ENCODE peak calls at places on chromosomes 7 and 10, in nine cellular contexts. One of them, this sample, is unnamed.

GRCh38 chr7:90178592-90179279 is 24.5 kb downstream of the STEAP1 start:
- DNase-seq in left ventricle myocardium inferior: no peak
- DNase-seq in fibroblast of mammary gland: peak; percentile 89
- DNase-seq in brain microvascular endothelial cell: peak; percentile 68
- DNase-seq in cardiac muscle cell: no peak
- DNase-seq in pancreas: no peak
- DNase-seq in upper lobe of right lung: no peak
- DNase-seq in A673: peak; percentile 56
- DNase-seq in hepatocyte: peak; percentile 15
- DNase-seq in this sample: peak; percentile 86

GRCh38 chr10:77889277-77889903 is 37.2 kb downstream of the DLG5 start:
- DNase-seq in left ventricle myocardium inferior: no peak
- DNase-seq in fibroblast of mammary gland: no peak
- DNase-seq in brain microvascular endothelial cell: no peak
- DNase-seq in cardiac muscle cell: peak; percentile 87
- DNase-seq in pancreas: peak; percentile 87
- DNase-seq in upper lobe of right lung: peak; percentile 83
- DNase-seq in A673: no peak
- DNase-seq in hepatocyte: peak; percentile 76
- DNase-seq in this sample: no peak

GRCh38 chr7:31735991-31736982 is 49.3 kb downstream of the PPP1R17 start:
- DNase-seq in left ventricle myocardium inferior: peak; percentile 20
- DNase-seq in fibroblast of mammary gland: peak; percentile 52
- DNase-seq in brain microvascular endothelial cell: peak; percentile 48
- DNase-seq in cardiac muscle cell: peak; percentile 80
- DNase-seq in pancreas: peak; percentile 43
- DNase-seq in upper lobe of right lung: no peak
- DNase-seq in A673: peak; percentile 87
- DNase-seq in hepatocyte: peak; percentile 82
- DNase-seq in this sample: peak; percentile 15

GRCh38 chr10:101014966-101015581 is 15.5 kb downstream of the LZTS2 start:
- DNase-seq in left ventricle myocardium inferior: no peak
- DNase-seq in fibroblast of mammary gland: peak; percentile 98
- DNase-seq in brain microvascular endothelial cell: peak; percentile 94
- DNase-seq in cardiac muscle cell: no peak
- DNase-seq in pancreas: no peak
- DNase-seq in upper lobe of right lung: no peak
- DNase-seq in A673: peak; percentile 50
- DNase-seq in hepatocyte: peak; percentile 55
- DNase-seq in this sample: peak; percentile 81

GRCh38 chr10:86733260-86733671 is 23.2 kb upstream of the BMPR1A start:
- DNase-seq in left ventricle myocardium inferior: no peak
- DNase-seq in fibroblast of mammary gland: no peak
- DNase-seq in brain microvascular endothelial cell: no peak
- DNase-seq in cardiac muscle cell: peak; percentile 91
- DNase-seq in pancreas: no peak
- DNase-seq in upper lobe of right lung: no peak
- DNase-seq in A673: no peak
- DNase-seq in hepatocyte: no peak
- DNase-seq in this sample: no peak

GRCh38 chr7:85033263-85033662 is 153.6 kb downstream of the SEMA3D start:
- DNase-seq in left ventricle myocardium inferior: no peak
- DNase-seq in fibroblast of mammary gland: no peak
- DNase-seq in brain microvascular endothelial cell: no peak
- DNase-seq in cardiac muscle cell: peak; percentile 47
- DNase-seq in pancreas: no peak
- DNase-seq in upper lobe of right lung: no peak
- DNase-seq in A673: no peak
- DNase-seq in hepatocyte: no peak
- DNase-seq in this sample: no peak

GRCh38 chr10:103534621-103535498 is 41.4 kb downstream of the NEURL1 start:
- DNase-seq in left ventricle myocardium inferior: no peak
- DNase-seq in fibroblast of mammary gland: no peak
- DNase-seq in brain microvascular endothelial cell: no peak
- DNase-seq in cardiac muscle cell: no peak
- DNase-seq in pancreas: no peak
- DNase-seq in upper lobe of right lung: peak; percentile 23
- DNase-seq in A673: no peak
- DNase-seq in hepatocyte: no peak
- DNase-seq in this sample: no peak

GRCh38 chr10:121527690-121528089 is 70.6 kb downstream of the FGFR2 start:
- DNase-seq in left ventricle myocardium inferior: no peak
- DNase-seq in fibroblast of mammary gland: no peak
- DNase-seq in brain microvascular endothelial cell: peak; percentile 59
- DNase-seq in cardiac muscle cell: peak; percentile 76
- DNase-seq in pancreas: no peak
- DNase-seq in upper lobe of right lung: no peak
- DNase-seq in A673: no peak
- DNase-seq in hepatocyte: peak; percentile 85
- DNase-seq in this sample: no peak

GRCh38 chr10:110844617-110844881 is 27.2 kb upstream of the PDCD4 start:
- DNase-seq in left ventricle myocardium inferior: no peak
- DNase-seq in fibroblast of mammary gland: no peak
- DNase-seq in brain microvascular endothelial cell: no peak
- DNase-seq in cardiac muscle cell: no peak
- DNase-seq in pancreas: no peak
- DNase-seq in upper lobe of right lung: no peak
- DNase-seq in A673: no peak
- DNase-seq in hepatocyte: no peak
- DNase-seq in this sample: no peak

GRCh38 chr7:127813991-127814556 is 162.1 kb downstream of the SND1 start:
- DNase-seq in left ventricle myocardium inferior: no peak
- DNase-seq in fibroblast of mammary gland: peak; percentile 28
- DNase-seq in brain microvascular endothelial cell: no peak
- DNase-seq in cardiac muscle cell: no peak
- DNase-seq in pancreas: no peak
- DNase-seq in upper lobe of right lung: no peak
- DNase-seq in A673: no peak
- DNase-seq in hepatocyte: no peak
- DNase-seq in this sample: no peak

GRCh38 chr10:34723746-34724145 is 91.3 kb downstream of the PARD3 start:
- DNase-seq in left ventricle myocardium inferior: no peak
- DNase-seq in fibroblast of mammary gland: peak; percentile 82
- DNase-seq in brain microvascular endothelial cell: peak; percentile 73
- DNase-seq in cardiac muscle cell: peak; percentile 67
- DNase-seq in pancreas: peak; percentile 42
- DNase-seq in upper lobe of right lung: no peak
- DNase-seq in A673: peak; percentile 80
- DNase-seq in hepatocyte: peak; percentile 59
- DNase-seq in this sample: no peak

GRCh38 chr10:22133640-22134624 is 83.9 kb downstream of the EBLN1 start:
- DNase-seq in left ventricle myocardium inferior: no peak
- DNase-seq in fibroblast of mammary gland: no peak
- DNase-seq in brain microvascular endothelial cell: no peak
- DNase-seq in cardiac muscle cell: peak; percentile 19
- DNase-seq in pancreas: no peak
- DNase-seq in upper lobe of right lung: no peak
- DNase-seq in A673: no peak
- DNase-seq in hepatocyte: peak; percentile 16
- DNase-seq in this sample: no peak

GRCh38 chr10:68558478-68558877 is 1.7 kb upstream of the TET1 start:
- DNase-seq in left ventricle myocardium inferior: no peak
- DNase-seq in fibroblast of mammary gland: no peak
- DNase-seq in brain microvascular endothelial cell: no peak
- DNase-seq in cardiac muscle cell: no peak
- DNase-seq in pancreas: no peak
- DNase-seq in upper lobe of right lung: no peak
- DNase-seq in A673: no peak
- DNase-seq in hepatocyte: no peak
- DNase-seq in this sample: no peak

GRCh38 chr10:68560916-68561691 is 967 bp downstream of the TET1 start:
- DNase-seq in left ventricle myocardium inferior: peak; percentile 25
- DNase-seq in fibroblast of mammary gland: peak; percentile 38
- DNase-seq in brain microvascular endothelial cell: no peak
- DNase-seq in cardiac muscle cell: peak; percentile 77
- DNase-seq in pancreas: peak; percentile 3
- DNase-seq in upper lobe of right lung: no peak
- DNase-seq in A673: peak; percentile 68
- DNase-seq in hepatocyte: peak; percentile 64
- DNase-seq in this sample: no peak

GRCh38 chr10:68560201-68560915 is at the start of gene TET1:
- DNase-seq in left ventricle myocardium inferior: peak; percentile 50
- DNase-seq in fibroblast of mammary gland: peak; percentile 64
- DNase-seq in brain microvascular endothelial cell: peak; percentile 38
- DNase-seq in cardiac muscle cell: peak; percentile 84
- DNase-seq in pancreas: peak; percentile 30
- DNase-seq in upper lobe of right lung: peak; percentile 65
- DNase-seq in A673: peak; percentile 78
- DNase-seq in hepatocyte: peak; percentile 75
- DNase-seq in this sample: no peak

GRCh38 chr10:68559872-68560200 is 301 bp upstream of the TET1 start:
- DNase-seq in left ventricle myocardium inferior: no peak
- DNase-seq in fibroblast of mammary gland: no peak
- DNase-seq in brain microvascular endothelial cell: no peak
- DNase-seq in cardiac muscle cell: no peak
- DNase-seq in pancreas: no peak
- DNase-seq in upper lobe of right lung: no peak
- DNase-seq in A673: no peak
- DNase-seq in hepatocyte: no peak
- DNase-seq in this sample: no peak

GRCh38 chr10:68559251-68559650 is 886 bp upstream of the TET1 start:
- DNase-seq in left ventricle myocardium inferior: no peak
- DNase-seq in fibroblast of mammary gland: no peak
- DNase-seq in brain microvascular endothelial cell: no peak
- DNase-seq in cardiac muscle cell: no peak
- DNase-seq in pancreas: no peak
- DNase-seq in upper lobe of right lung: no peak
- DNase-seq in A673: no peak
- DNase-seq in hepatocyte: no peak
- DNase-seq in this sample: no peak
- H3K4me3 ChIP-seq in left ventricle myocardium inferior: no peak overlapping the region
- H3K4me3 ChIP-seq in fibroblast of mammary gland: no peak overlapping the region
- H3K4me3 ChIP-seq in brain microvascular endothelial cell: no peak overlapping the region
- H3K4me3 ChIP-seq in cardiac muscle cell: no peak overlapping the region
- H3K4me3 ChIP-seq in pancreas: no peak overlapping the region
- H3K4me3 ChIP-seq in upper lobe of right lung: no peak overlapping the region
- H3K4me3 ChIP-seq in A673: no peak overlapping the region
- H3K4me3 ChIP-seq in hepatocyte: no peak overlapping the region
- H3K4me3 ChIP-seq in this sample: no peak overlapping the region

DNA sequence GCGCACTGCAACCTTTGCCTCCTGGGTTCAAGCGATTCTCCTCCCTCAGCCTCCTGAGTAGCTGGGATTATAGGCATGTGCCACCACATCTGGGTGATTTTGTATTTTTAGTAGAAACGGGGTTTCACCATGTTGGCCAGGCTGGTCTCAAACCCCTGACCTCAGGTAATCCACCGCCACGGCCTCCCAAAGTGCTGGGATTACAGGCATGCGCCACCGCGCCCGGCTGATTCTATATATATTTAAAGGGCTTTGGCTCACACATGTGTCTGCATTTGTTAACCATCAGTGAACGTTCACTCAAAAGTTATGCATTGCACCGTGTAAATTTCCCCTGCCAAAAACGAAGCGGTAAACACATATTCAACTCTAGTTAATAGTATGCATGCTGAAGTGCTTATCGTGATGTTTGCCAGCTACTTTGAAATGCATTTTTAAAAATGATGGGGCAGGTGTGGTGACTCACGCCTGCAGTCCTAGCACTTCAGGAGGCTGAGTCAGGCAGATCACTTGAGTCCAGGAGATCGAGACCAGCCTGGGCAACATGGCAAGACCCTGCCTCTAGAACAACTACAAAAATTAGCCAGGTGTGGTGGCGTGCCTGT is 17.7 kb upstream of the WIPI2 start:
- DNase-seq in left ventricle myocardium inferior: no peak
- DNase-seq in fibroblast of mammary gland: no peak
- DNase-seq in brain microvascular endothelial cell: no peak
- DNase-seq in cardiac muscle cell: no peak
- DNase-seq in pancreas: no peak
- DNase-seq in upper lobe of right lung: no peak
- DNase-seq in A673: no peak
- DNase-seq in hepatocyte: no peak
- DNase-seq in this sample: no peak
- TF ChIP-seq CTCF in left ventricle myocardium inferior: no peak
- TF ChIP-seq CTCF in fibroblast of mammary gland: no peak
- TF ChIP-seq CTCF in brain microvascular endothelial cell: no peak
- TF ChIP-seq CTCF in cardiac muscle cell: no peak
- TF ChIP-seq CTCF in pancreas: no peak
- TF ChIP-seq CTCF in upper lobe of right lung: no peak
- TF ChIP-seq CTCF in A673: no peak
- TF ChIP-seq CTCF in hepatocyte: no peak
- TF ChIP-seq CTCF in this sample: no peak

GRCh38 chr10:117553815-117554172 is 11.2 kb downstream of the EMX2 start:
- DNase-seq in left ventricle myocardium inferior: no peak
- DNase-seq in fibroblast of mammary gland: no peak
- DNase-seq in brain microvascular endothelial cell: no peak
- DNase-seq in cardiac muscle cell: no peak
- DNase-seq in pancreas: no peak
- DNase-seq in upper lobe of right lung: no peak
- DNase-seq in A673: no peak
- DNase-seq in hepatocyte: no peak
- DNase-seq in this sample: no peak
- H3K4me3 ChIP-seq in left ventricle myocardium inferior: no peak overlapping the region
- H3K4me3 ChIP-seq in fibroblast of mammary gland: no peak overlapping the region
- H3K4me3 ChIP-seq in brain microvascular endothelial cell: no peak overlapping the region
- H3K4me3 ChIP-seq in cardiac muscle cell: no peak overlapping the region
- H3K4me3 ChIP-seq in pancreas: no peak overlapping the region
- H3K4me3 ChIP-seq in upper lobe of right lung: no peak overlapping the region
- H3K4me3 ChIP-seq in A673: no peak overlapping the region
- H3K4me3 ChIP-seq in hepatocyte: no peak overlapping the region
- H3K4me3 ChIP-seq in this sample: peak overlapping the region; percentile 95

DNA sequence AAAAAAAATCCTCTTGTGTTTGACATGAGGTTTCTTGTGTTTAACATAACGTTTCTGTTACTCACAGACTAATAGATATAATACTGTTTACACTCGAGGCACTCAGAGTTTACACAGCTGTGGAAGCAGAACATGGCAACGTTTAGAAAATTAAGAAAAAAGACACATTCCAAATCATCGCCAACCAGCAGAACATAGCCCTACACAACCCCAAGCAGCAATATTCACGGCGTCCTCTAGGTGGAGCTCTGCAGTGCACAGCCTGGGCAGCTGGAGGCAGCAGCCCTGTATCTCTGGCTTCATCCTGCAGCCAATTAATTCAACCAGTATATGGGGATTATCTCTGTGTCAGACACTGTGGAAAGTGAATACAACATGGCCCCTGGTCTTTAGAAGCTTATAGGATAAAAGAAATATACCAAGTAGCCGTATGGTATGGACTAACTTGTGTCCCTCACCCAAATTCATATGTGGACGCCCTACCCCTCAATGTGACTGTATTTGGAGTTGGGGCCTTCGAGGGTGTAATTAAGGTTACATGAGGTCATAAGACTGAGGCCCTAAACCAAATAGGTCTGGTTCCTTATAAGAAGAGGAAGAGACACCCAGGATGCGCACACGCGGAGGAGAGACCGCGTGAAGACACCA is 36.5 kb downstream of the ASB13 start:
- DNase-seq in left ventricle myocardium inferior: peak; percentile 83
- DNase-seq in fibroblast of mammary gland: peak; percentile 85
- DNase-seq in brain microvascular endothelial cell: peak; percentile 82
- DNase-seq in cardiac muscle cell: peak; percentile 76
- DNase-seq in pancreas: peak; percentile 64
- DNase-seq in upper lobe of right lung: peak; percentile 87
- DNase-seq in A673: peak; percentile 91
- DNase-seq in hepatocyte: peak; percentile 82
- DNase-seq in this sample: no peak
- TF ChIP-seq CTCF in left ventricle myocardium inferior: peak; percentile 98
- TF ChIP-seq CTCF in fibroblast of mammary gland: peak; percentile 100
- TF ChIP-seq CTCF in brain microvascular endothelial cell: peak; percentile 99
- TF ChIP-seq CTCF in cardiac muscle cell: peak; percentile 100
- TF ChIP-seq CTCF in pancreas: peak; percentile 50
- TF ChIP-seq CTCF in upper lobe of right lung: peak; percentile 94
- TF ChIP-seq CTCF in A673: peak; percentile 97
- TF ChIP-seq CTCF in hepatocyte: peak; percentile 81
- TF ChIP-seq CTCF in this sample: peak; percentile 100

GRCh38 chr7:15687645-15688025 is 1.2 kb upstream of the MEOX2 start:
- DNase-seq in left ventricle myocardium inferior: peak; percentile 31
- DNase-seq in fibroblast of mammary gland: no peak
- DNase-seq in brain microvascular endothelial cell: no peak
- DNase-seq in cardiac muscle cell: peak; percentile 42
- DNase-seq in pancreas: no peak
- DNase-seq in upper lobe of right lung: no peak
- DNase-seq in A673: peak; percentile 11
- DNase-seq in hepatocyte: no peak
- DNase-seq in this sample: no peak
- H3K4me3 ChIP-seq in left ventricle myocardium inferior: peak overlapping the region; percentile 75
- H3K4me3 ChIP-seq in fibroblast of mammary gland: no peak overlapping the region
- H3K4me3 ChIP-seq in brain microvascular endothelial cell: peak overlapping the region; percentile 51
- H3K4me3 ChIP-seq in cardiac muscle cell: peak overlapping the region; percentile 1
- H3K4me3 ChIP-seq in pancreas: no peak overlapping the region
- H3K4me3 ChIP-seq in upper lobe of right lung: peak overlapping the region; percentile 54
- H3K4me3 ChIP-seq in A673: no peak overlapping the region
- H3K4me3 ChIP-seq in hepatocyte: no peak overlapping the region
- H3K4me3 ChIP-seq in this sample: no peak overlapping the region